ENCODE peak calls at places on chromosomes 4 and X, in seven cellular contexts. I is GM13977, V is foreskin fibroblast, Y is breast epithelium, M is tibial nerve, E is neural crest cell, B is prostate gland. A is an unnamed sample.

GRCh38 chr4:25345880-25346279 is 31.2 kb upstream of the ANAPC4 start:
- DNase-seq in I (no peak), V (peak), Y (no peak), M (no peak), E (no peak), B (no peak), A (no peak)

GRCh38 chr4:177250056-177250696 is 59.5 kb upstream of the NEIL3 start:
- DNase-seq in I (peak), V (peak), Y (peak), M (peak), E (peak), B (no peak), A (peak)

GRCh38 chr4:7952615-7953014 is 13.0 kb upstream of the AFAP1 start:
- DNase-seq in I (no peak), V (no peak), Y (no peak), M (no peak), E (no peak), B (no peak), A (no peak)

GRCh38 chr4:87232241-87232640 is 11.8 kb upstream of the KLHL8 start:
- DNase-seq in I (no peak), V (no peak), Y (no peak), M (no peak), E (no peak), B (no peak), A (no peak)

GRCh38 chr4:59122626-59123025 is 2012.4 kb upstream of the IGFBP7 start:
- DNase-seq in I (no peak), V (no peak), Y (no peak), M (no peak), E (no peak), B (no peak), A (no peak)

GRCh38 chr4:186037692-186038658 is 31.0 kb upstream of the TLR3 start:
- DNase-seq in I (peak), V (peak), Y (no peak), M (peak), E (peak), B (peak), A (no peak)

GRCh38 chr4:40140206-40140605 is 56.6 kb upstream of the RHOH start:
- DNase-seq in I (no peak), V (no peak), Y (no peak), M (no peak), E (no peak), B (no peak), A (no peak)

GRCh38 chrX:150694738-150695410 is 1.7 kb downstream of the MTMR1 start:
- DNase-seq in I (peak), V (peak), Y (no peak), M (no peak), E (no peak), B (no peak), A (no peak)

GRCh38 chr4:144353240-144353639 is 212.7 kb upstream of the GYPA start:
- DNase-seq in I (no peak), V (no peak), Y (no peak), M (no peak), E (no peak), B (peak), A (no peak)

GRCh38 chr4:121034010-121034409 is 38.3 kb downstream of the NDNF start:
- DNase-seq in I (no peak), V (peak), Y (no peak), M (peak), E (no peak), B (no peak), A (no peak)

GRCh38 chr4:1866095-1866755 is 5.0 kb upstream of the NSD2 start:
- DNase-seq in I (no peak), V (no peak), Y (no peak), M (no peak), E (no peak), B (no peak), A (no peak)

GRCh38 chr4:135239964-135240363 is 1038.4 kb upstream of the PABPC4L start:
- DNase-seq in I (no peak), V (no peak), Y (no peak), M (no peak), E (no peak), B (no peak), A (no peak)

GRCh38 chrX:76183289-76184057 is 10.6 kb downstream of the PBDC1 start:
- DNase-seq in I (no peak), V (peak), Y (no peak), M (no peak), E (no peak), B (no peak), A (no peak)

GRCh38 chr4:20395160-20395773 is 143.6 kb downstream of the SLIT2 start:
- DNase-seq in I (no peak), V (peak), Y (no peak), M (no peak), E (peak), B (peak), A (no peak)

GRCh38 chr4:7332216-7333023 is 102.3 kb downstream of the PSAPL1 start:
- DNase-seq in I (no peak), V (no peak), Y (no peak), M (peak), E (no peak), B (no peak), A (no peak)

GRCh38 chr4:60575336-60575735 is 624.8 kb upstream of the ADGRL3 start:
- DNase-seq in I (no peak), V (no peak), Y (no peak), M (no peak), E (no peak), B (no peak), A (no peak)

GRCh38 chr4:82491251-82491960 is 61.0 kb downstream of the ENOPH1 start:
- DNase-seq in I (no peak), V (peak), Y (no peak), M (no peak), E (no peak), B (peak), A (no peak)

GRCh38 chr4:168723569-168723968 is 226.7 kb downstream of the PALLD start:
- DNase-seq in I (no peak), V (no peak), Y (no peak), M (no peak), E (no peak), B (no peak), A (no peak)

GRCh38 chr4:140641789-140642439 is 73.2 kb upstream of the UCP1 start:
- DNase-seq in I (no peak), V (no peak), Y (peak), M (no peak), E (no peak), B (peak), A (no peak)

GRCh38 chr4:31539279-31540074 is 819.3 kb downstream of the PCDH7 start:
- DNase-seq in I (no peak), V (no peak), Y (no peak), M (no peak), E (no peak), B (no peak), A (no peak)

GRCh38 chrX:44439242-44439641 is 95.8 kb upstream of the EFHC2 start:
- DNase-seq in I (no peak), V (peak), Y (no peak), M (no peak), E (no peak), B (no peak), A (no peak)

GRCh38 chr4:23039813-23040212 is 347.1 kb downstream of the GBA3 start:
- DNase-seq in I (no peak), V (no peak), Y (no peak), M (no peak), E (no peak), B (no peak), A (no peak)

GRCh38 chrX:41491267-41492004 is 44.3 kb downstream of the NYX start:
- DNase-seq in I (no peak), V (peak), Y (no peak), M (no peak), E (no peak), B (no peak), A (no peak)

GRCh38 chr4:55475394-55476243 is 71.1 kb downstream of the CLOCK start:
- DNase-seq in I (no peak), V (peak), Y (no peak), M (no peak), E (no peak), B (no peak), A (no peak)

GRCh38 chrX:17550011-17550410 is 175.0 kb downstream of the NHS start:
- DNase-seq in I (no peak), V (no peak), Y (no peak), M (no peak), E (no peak), B (no peak), A (no peak)

GRCh38 chr4:176435891-176436499 is 116.2 kb downstream of the SPCS3 start:
- DNase-seq in I (no peak), V (no peak), Y (no peak), M (no peak), E (no peak), B (no peak), A (no peak)

GRCh38 chr4:108954880-108955279 is 192.0 kb upstream of the ETNPPL start:
- DNase-seq in I (no peak), V (no peak), Y (no peak), M (no peak), E (no peak), B (no peak), A (no peak)

GRCh38 chr4:71262161-71262560 is 76.7 kb upstream of the SLC4A4 start:
- DNase-seq in I (no peak), V (no peak), Y (no peak), M (no peak), E (no peak), B (no peak), A (no peak)

GRCh38 chr4:157265281-157265680 is 44.8 kb downstream of the GRIA2 start:
- DNase-seq in I (no peak), V (peak), Y (no peak), M (no peak), E (no peak), B (no peak), A (no peak)

GRCh38 chrX:128460835-128461234 is 408.6 kb upstream of the ACTRT1 start:
- DNase-seq in I (no peak), V (no peak), Y (no peak), M (no peak), E (no peak), B (no peak), A (no peak)

GRCh38 chrX:70042399-70043371 is 7.1 kb downstream of the AWAT2 start:
- DNase-seq in I (no peak), V (peak), Y (no peak), M (no peak), E (no peak), B (peak), A (no peak)

GRCh38 chrX:123975180-123975579 is 13.7 kb downstream of the STAG2 start:
- DNase-seq in I (no peak), V (peak), Y (no peak), M (no peak), E (no peak), B (no peak), A (no peak)

GRCh38 chrX:123971963-123972362 is 10.5 kb downstream of the STAG2 start:
- DNase-seq in I (no peak), V (no peak), Y (no peak), M (no peak), E (no peak), B (no peak), A (no peak)

DNA sequence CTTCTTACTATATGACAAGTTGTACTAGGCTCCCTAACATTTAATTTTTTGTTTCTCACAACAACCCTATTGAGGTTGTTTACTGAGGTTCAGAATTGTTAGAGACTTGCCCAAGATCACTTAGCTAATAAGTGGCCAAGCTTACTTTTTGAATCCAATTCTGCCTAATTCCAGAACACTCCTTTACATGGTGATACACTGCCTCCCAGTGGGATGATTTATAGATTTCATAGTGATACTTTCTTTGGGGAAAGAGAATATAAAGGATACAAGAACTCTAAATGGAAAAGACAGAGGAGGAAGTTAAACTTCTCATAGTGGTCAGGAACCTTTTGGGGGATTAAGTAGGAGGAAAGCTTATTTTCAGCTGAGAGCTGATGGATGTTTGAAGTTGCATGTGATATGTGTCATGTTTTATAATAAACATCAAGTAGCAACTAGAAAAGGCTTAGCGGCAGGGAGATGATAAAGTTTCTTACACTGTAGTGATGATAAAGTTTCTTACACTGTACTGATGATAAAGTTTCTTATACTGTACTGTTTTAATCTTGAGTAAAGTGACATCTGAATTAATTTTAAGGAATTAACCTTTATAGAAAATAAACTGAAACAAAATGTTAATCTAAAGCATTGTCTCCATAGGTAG is 15.3 kb downstream of the STAG2 start:
- DNase-seq in I (no peak), V (peak), Y (no peak), M (no peak), E (no peak), B (no peak), A (no peak)
- TF ChIP-seq CTCF in I (no peak), V (no peak), Y (no peak), M (no peak), E (peak), B (no peak), A (no peak)

GRCh38 chr4:36187723-36188333 is 56.5 kb downstream of the ARAP2 start:
- DNase-seq in I (peak), V (peak), Y (no peak), M (no peak), E (no peak), B (no peak), A (no peak)
- TF ChIP-seq CTCF in I (peak), V (no peak), Y (peak), M (peak), E (peak), B (peak), A (peak)

GRCh38 chrX:57232658-57233360 is 53.7 kb upstream of the FAAH2 start:
- DNase-seq in I (peak), V (no peak), Y (no peak), M (no peak), E (no peak), B (no peak), A (no peak)
- TF ChIP-seq CTCF in I (no peak), V (no peak), Y (no peak), M (no peak), E (no peak), B (no peak), A (no peak)

GRCh38 chrX:131778269-131779218 is 234.7 kb downstream of the OR13H1 start:
- DNase-seq in I (peak), V (no peak), Y (no peak), M (no peak), E (no peak), B (no peak), A (no peak)

GRCh38 chrX:131789664-131790063 is 233.4 kb upstream of the STK26 start:
- DNase-seq in I (peak), V (no peak), Y (no peak), M (no peak), E (no peak), B (no peak), A (no peak)

GRCh38 chrX:131779313-131779712 is 235.4 kb downstream of the OR13H1 start:
- DNase-seq in I (no peak), V (no peak), Y (no peak), M (no peak), E (no peak), B (no peak), A (no peak)

GRCh38 chrX:131783555-131784338 is 239.4 kb upstream of the STK26 start:
- DNase-seq in I (no peak), V (peak), Y (no peak), M (no peak), E (no peak), B (no peak), A (no peak)
- TF ChIP-seq CTCF in I (peak), V (no peak), Y (peak), M (no peak), E (no peak), B (no peak), A (no peak)

DNA sequence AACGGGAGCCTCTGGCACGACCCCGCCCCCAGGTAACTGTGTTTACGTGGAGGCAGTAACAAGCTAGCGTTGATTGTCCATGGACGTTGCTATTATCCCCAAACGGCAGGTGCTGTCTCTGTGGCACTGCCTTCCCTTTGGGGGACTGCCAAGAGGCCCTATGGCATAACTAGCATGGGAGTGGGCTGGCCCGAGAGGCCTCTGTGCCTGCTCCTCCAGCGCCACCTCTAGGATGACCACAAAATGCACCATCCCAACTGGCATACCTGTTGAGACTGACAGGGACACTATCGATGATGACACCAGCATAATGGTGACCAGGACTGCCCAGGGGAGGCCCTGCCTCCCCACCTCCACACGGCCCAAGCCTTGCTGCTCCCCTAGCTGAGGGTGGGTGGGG is 1.5 kb downstream of the SRPK3 start:
- DNase-seq in I (no peak), V (no peak), Y (no peak), M (no peak), E (no peak), B (no peak), A (no peak)
- TF ChIP-seq CTCF in I (peak), V (no peak), Y (no peak), M (no peak), E (no peak), B (no peak), A (no peak)

GRCh38 chr4:48461000-48461399 is 22.1 kb upstream of the SLC10A4 start:
- DNase-seq in I (no peak), V (no peak), Y (no peak), M (no peak), E (no peak), B (no peak), A (no peak)
- TF ChIP-seq CTCF in I (no peak), V (no peak), Y (no peak), M (no peak), E (no peak), B (no peak), A (no peak)

GRCh38 chr4:72376901-72377300 is 192.1 kb downstream of the ADAMTS3 start:
- DNase-seq in I (no peak), V (peak), Y (no peak), M (no peak), E (no peak), B (no peak), A (no peak)
- TF ChIP-seq CTCF in I (no peak), V (no peak), Y (no peak), M (no peak), E (no peak), B (no peak), A (no peak)

DNA sequence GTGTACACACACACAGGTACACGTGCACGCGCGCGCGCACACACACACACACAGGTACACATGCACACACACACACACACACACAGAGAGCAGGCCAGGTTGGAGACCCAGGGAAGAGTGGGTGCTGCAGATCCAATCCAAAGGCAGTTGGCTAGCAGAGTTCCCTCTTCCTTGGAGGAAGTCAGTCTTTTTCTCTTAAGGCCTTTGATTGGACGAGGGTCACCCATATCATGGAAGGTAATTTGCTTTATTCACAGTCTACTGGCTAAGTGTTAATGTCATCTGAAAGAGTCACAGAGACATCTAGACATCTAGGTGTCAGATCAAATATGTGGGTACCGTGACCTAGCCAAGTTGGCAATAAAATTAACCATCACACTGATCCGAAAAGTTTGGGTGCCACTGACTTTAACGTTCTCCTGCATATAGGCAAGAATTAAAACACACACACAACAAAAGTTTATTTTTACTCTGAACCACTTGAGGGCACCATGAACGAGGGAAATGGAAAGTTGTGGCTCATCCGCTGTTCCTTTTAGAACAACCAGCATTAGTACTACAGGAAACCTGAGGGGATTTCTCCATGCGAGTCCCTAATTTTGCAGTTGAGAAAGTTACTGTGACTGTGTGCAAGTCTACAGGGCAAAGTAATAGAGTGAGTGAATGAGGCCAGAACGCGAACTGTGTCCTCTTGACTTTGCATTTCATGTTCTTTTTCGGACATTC is 66.0 kb upstream of the STOX2 start:
- DNase-seq in I (no peak), V (peak), Y (no peak), M (no peak), E (no peak), B (no peak), A (no peak)
- TF ChIP-seq CTCF in I (no peak), V (no peak), Y (no peak), M (no peak), E (peak), B (no peak), A (no peak)

GRCh38 chrX:40313269-40313668 is 215.5 kb upstream of the BCOR start:
- DNase-seq in I (no peak), V (no peak), Y (no peak), M (no peak), E (no peak), B (no peak), A (no peak)

GRCh38 chrX:40310016-40310415 is 212.3 kb upstream of the BCOR start:
- DNase-seq in I (no peak), V (no peak), Y (no peak), M (no peak), E (no peak), B (no peak), A (no peak)

GRCh38 chrX:40316502-40316901 is 218.7 kb upstream of the BCOR start:
- DNase-seq in I (no peak), V (no peak), Y (no peak), M (no peak), E (no peak), B (no peak), A (no peak)

GRCh38 chrX:40318076-40318475 is 220.3 kb upstream of the BCOR start:
- DNase-seq in I (no peak), V (no peak), Y (no peak), M (no peak), E (no peak), B (no peak), A (no peak)

GRCh38 chrX:40314070-40314469 is 216.3 kb upstream of the BCOR start:
- DNase-seq in I (no peak), V (no peak), Y (no peak), M (no peak), E (no peak), B (no peak), A (no peak)
- TF ChIP-seq CTCF in I (peak), V (no peak), Y (no peak), M (no peak), E (no peak), B (no peak), A (no peak)

DNA sequence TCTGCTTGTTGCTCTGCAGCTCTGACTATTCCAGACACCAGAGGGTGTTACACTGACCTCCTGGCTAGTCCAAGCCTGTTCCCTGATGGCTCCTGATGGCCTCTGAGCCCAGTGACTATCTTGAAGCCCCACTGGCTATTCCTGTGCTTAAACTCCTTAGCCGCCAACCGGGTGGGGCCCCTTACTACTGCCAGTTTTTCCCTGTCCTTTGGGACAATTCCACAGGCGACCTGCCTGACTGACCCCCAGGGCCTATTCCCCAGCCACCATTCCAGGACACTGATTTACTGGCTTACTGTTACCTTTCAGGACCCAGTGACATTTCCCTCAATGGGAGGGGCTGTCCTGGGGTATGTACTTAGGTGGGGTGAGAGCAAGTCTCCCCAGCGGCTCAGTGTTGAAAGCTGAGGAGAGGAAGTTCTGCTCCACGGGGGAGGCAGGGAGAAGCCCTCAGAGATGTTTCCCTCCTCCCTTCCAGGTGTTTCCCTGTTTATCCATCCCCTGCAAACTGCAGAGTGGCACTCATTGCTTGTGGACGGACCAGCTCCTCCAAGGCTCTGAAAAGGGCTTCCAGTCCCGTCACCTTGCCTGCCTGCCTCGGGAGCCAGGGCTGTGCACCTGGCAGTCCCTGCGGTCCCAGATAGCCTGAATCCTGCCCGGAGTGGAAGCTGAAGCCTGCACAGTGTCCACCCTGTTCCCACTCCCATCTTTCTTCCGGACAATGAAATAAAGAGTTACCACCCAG is 4.0 kb downstream of the TIMP1 start:
- DNase-seq in I (no peak), V (no peak), Y (no peak), M (no peak), E (no peak), B (no peak), A (peak)
- TF ChIP-seq CTCF in I (no peak), V (no peak), Y (no peak), M (no peak), E (no peak), B (no peak), A (no peak)

A was measured in mesothelial cell of epicardium.